ENCODE peak calls at places on chromosomes 16 and 17, in four cellular contexts. L is endothelial cell, E is kidney, M is GM13976. G is an unnamed sample.

GRCh38 chr17:72425133-72425795 is 304.4 kb downstream of the SOX9 start:
- DNase-seq in M (peak; percentile 15), E (no peak), L (no peak), G (no peak)

GRCh38 chr17:51487947-51488346 is 227.6 kb downstream of the UTP18 start:
- DNase-seq in M (no peak), E (no peak), L (peak; percentile 5), G (no peak)

GRCh38 chr17:16434662-16435061 is 19.3 kb downstream of the TRPV2 start:
- DNase-seq in E (no peak), M (no peak), L (no peak), G (no peak)

GRCh38 chr17:4209611-4210010 is 54.2 kb downstream of the ANKFY1 start:
- DNase-seq in M (no peak), E (no peak), L (no peak), G (no peak)

GRCh38 chr17:382644-383533 is 30.3 kb upstream of the RPH3AL start:
- DNase-seq in M (no peak), L (no peak), E (no peak), G (no peak)

GRCh38 chr17:73424571-73424970 is 112.8 kb upstream of the CDC42EP4 start:
- DNase-seq in E (peak; percentile 44), M (no peak), L (no peak), G (no peak)

GRCh38 chr16:89902980-89903379 is 15.7 kb upstream of the MC1R start:
- DNase-seq in L (no peak), E (no peak), M (no peak), G (no peak)

GRCh38 chr17:5138616-5139453 is 23.0 kb downstream of the USP6 start:
- DNase-seq in E (no peak), M (no peak), L (no peak), G (no peak)

GRCh38 chr17:68431661-68432071 is 25.6 kb downstream of the WIPI1 start:
- DNase-seq in E (no peak), L (peak; percentile 22), M (peak; percentile 43), G (peak; percentile 28)

GRCh38 chr16:11236855-11237254 is 19.1 kb downstream of the SOCS1 start:
- DNase-seq in L (no peak), E (no peak), M (no peak), G (no peak)

GRCh38 chr16:3180445-3180878 is 7.5 kb upstream of the OR1F1 start:
- DNase-seq in L (no peak), M (no peak), E (no peak), G (no peak)

GRCh38 chr16:3183445-3184139 is 4.4 kb upstream of the OR1F1 start:
- DNase-seq in L (peak; percentile 30), E (no peak), M (no peak), G (no peak)

GRCh38 chr16:3186946-3187690 is 886 bp upstream of the OR1F1 start:
- DNase-seq in L (no peak), M (no peak), E (no peak), G (no peak)

GRCh38 chr16:3179651-3180050 is 8.4 kb upstream of the OR1F1 start:
- DNase-seq in L (no peak), M (no peak), E (peak; percentile 37), G (no peak)

GRCh38 chr16:3182608-3183444 is 5.2 kb upstream of the OR1F1 start:
- DNase-seq in L (peak; percentile 78), E (no peak), M (peak; percentile 65), G (peak; percentile 48)
- TF ChIP-seq CTCF in L (no peak), E (no peak), M (no peak), G (no peak)

GRCh38 chr17:79028496-79029326 is 4.7 kb downstream of the C1QTNF1 start:
- DNase-seq in L (no peak), M (peak; percentile 9), E (peak; percentile 59), G (no peak)
- TF ChIP-seq CTCF in L (no peak), M (peak; percentile 19), E (no peak), G (no peak)

DNA sequence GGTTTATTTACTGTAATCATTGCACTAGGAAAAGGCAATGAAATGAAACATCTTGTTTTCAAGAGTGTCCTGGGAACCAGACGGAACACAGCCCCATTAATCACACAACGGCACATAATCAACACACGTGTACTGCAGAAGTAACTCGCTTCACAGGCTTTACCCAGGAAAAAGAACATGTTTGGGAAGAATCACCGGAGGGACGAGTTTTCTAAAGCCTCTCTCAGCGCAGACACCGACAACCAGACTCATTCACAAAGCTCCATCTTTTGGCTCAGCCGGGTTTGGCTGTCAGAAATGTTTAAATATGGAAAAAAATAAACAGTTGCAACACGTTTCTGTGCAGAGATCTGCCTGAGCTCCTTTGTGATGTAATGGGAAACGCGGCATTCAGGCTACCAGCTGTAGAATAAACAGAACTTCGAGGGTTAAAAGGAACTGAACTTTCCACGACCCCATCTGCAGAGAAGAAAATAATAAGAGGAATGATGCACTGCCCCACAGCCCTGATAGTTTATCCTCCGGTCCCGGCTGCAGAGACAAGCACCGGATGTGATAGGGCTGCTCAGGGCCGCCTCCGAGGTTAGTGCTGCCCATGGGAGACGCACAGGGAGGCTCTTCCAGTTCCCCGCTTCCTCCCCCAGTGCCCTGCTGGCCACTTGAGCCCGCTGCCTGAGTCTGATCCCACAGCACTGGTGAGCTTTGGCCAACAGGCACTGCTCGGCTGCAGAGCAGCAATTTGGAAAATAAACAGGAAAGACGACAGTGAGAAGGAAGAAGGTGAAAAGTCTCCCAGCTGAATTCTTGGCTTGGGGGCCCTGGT is 119.8 kb downstream of the HIC1 start:
- DNase-seq in L (peak; percentile 34), E (peak; percentile 93), M (no peak), G (no peak)
- TF ChIP-seq CTCF in L (no peak), E (no peak), M (no peak), G (no peak)

GRCh38 chr16:70582280-70582978 is 58.8 kb downstream of the SF3B3 start:
- DNase-seq in E (no peak), M (peak; percentile 41), L (no peak), G (no peak)
- TF ChIP-seq CTCF in E (no peak), M (peak; percentile 19), L (no peak), G (peak; percentile 50)

DNA sequence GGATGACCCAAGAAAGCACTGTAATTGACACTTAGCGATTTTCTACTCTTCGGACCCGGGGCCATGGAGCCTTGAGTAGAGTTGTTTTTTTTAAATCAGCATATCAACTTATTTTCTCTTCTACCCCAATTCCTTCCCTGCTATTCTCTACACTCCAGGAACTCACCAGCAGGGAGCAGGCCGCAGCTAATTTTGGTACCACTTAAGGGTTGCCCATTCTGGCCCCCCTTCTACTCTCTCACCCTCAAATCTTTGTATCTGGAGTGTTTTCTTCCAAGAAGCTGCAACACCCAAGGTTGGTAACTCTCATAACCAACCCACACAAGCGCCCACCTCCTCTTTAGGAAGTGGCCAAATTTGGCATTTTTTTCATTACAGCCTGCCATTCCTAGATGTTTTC is 5.5 kb upstream of the ERAL1 start:
- DNase-seq in M (no peak), E (no peak), L (no peak), G (no peak)
- TF ChIP-seq CTCF in M (no peak), E (no peak), L (no peak), G (peak; percentile 21)